ENCODE peak calls at places on chromosomes 12 and 14, in nine cellular contexts. I, M, G, B, F, L, U, W and Y are unnamed samples.

GRCh38 chr14:59829941-59830734 is 40.4 kb downstream of the RTN1 start:
- DNase-seq in W (no peak), B (peak; percentile 82), M (no peak), I (no peak), L (no peak), F (no peak), U (no peak), G (no peak), Y (no peak)

GRCh38 chr12:80892597-80893445 is 44.9 kb downstream of the LIN7A start:
- DNase-seq in U (no peak), W (no peak), B (peak; percentile 67), F (no peak), L (no peak), M (peak; percentile 19), I (no peak), G (no peak), Y (no peak)

GRCh38 chr12:28024231-28024995 is 51.9 kb upstream of the PTHLH start:
- DNase-seq in W (no peak), L (no peak), U (peak; percentile 91), I (no peak), G (no peak), F (no peak), B (peak; percentile 86), M (peak; percentile 13), Y (no peak)

GRCh38 chr14:90678420-90678819 is 137.8 kb downstream of the TTC7B start:
- DNase-seq in M (peak; percentile 67), L (no peak), G (no peak), F (no peak), B (no peak), I (no peak), W (no peak), U (peak; percentile 58), Y (no peak)

GRCh38 chr14:103444837-103445524 is 59.8 kb downstream of the MARK3 start:
- DNase-seq in M (peak; percentile 97), W (no peak), U (peak; percentile 28), I (no peak), B (peak; percentile 61), L (no peak), F (no peak), G (no peak), Y (no peak)

GRCh38 chr12:4214912-4215861 is 58.4 kb upstream of the CCND2 start:
- DNase-seq in L (peak; percentile 44), I (peak; percentile 72), G (peak; percentile 79), B (no peak), W (no peak), U (peak; percentile 64), F (no peak), M (peak; percentile 4), Y (peak; percentile 74)

GRCh38 chr14:93045965-93046695 is 69.6 kb downstream of the ITPK1 start:
- DNase-seq in B (peak; percentile 85), G (no peak), M (peak; percentile 91), I (no peak), L (no peak), U (no peak), W (no peak), F (no peak), Y (no peak)

GRCh38 chr12:104662203-104662602 is 205.5 kb downstream of the CHST11 start:
- DNase-seq in G (no peak), W (no peak), F (no peak), I (no peak), U (no peak), M (peak; percentile 63), L (no peak), B (no peak), Y (no peak)

GRCh38 chr14:105945891-105946290 is 419.5 kb downstream of the TMEM121 start:
- DNase-seq in I (peak; percentile 28), W (no peak), F (peak; percentile 89), M (no peak), G (no peak), L (no peak), U (no peak), B (no peak), Y (no peak)

GRCh38 chr12:55797068-55797467 is 20.5 kb downstream of the SARNP start:
- DNase-seq in U (peak; percentile 50), B (peak; percentile 55), G (no peak), L (no peak), I (no peak), F (no peak), W (peak; percentile 36), M (peak; percentile 80), Y (no peak)

GRCh38 chr12:74144396-74144795 is 393.2 kb upstream of the ATXN7L3B start:
- DNase-seq in F (no peak), L (no peak), B (no peak), M (no peak), W (no peak), U (no peak), G (no peak), I (no peak), Y (no peak)

GRCh38 chr12:117564885-117565284 is 203.5 kb upstream of the NOS1 start:
- DNase-seq in M (no peak), B (peak; percentile 19), U (no peak), L (no peak), W (no peak), G (no peak), F (no peak), I (no peak), Y (no peak)

GRCh38 chr12:128755565-128755964 is 68.2 kb downstream of the SLC15A4 start:
- DNase-seq in L (no peak), G (no peak), M (no peak), F (no peak), W (no peak), I (no peak), U (peak; percentile 26), B (no peak), Y (no peak)

GRCh38 chr14:73710737-73711136 is 3.4 kb downstream of the PNMA1 start:
- DNase-seq in M (no peak), F (no peak), B (no peak), I (no peak), G (no peak), W (no peak), U (no peak), L (no peak), Y (no peak)
- TF ChIP-seq CTCF in M (no peak), F (no peak), B (no peak), I (no peak), G (no peak), W (no peak), U (no peak), L (no peak), Y (no peak)

DNA sequence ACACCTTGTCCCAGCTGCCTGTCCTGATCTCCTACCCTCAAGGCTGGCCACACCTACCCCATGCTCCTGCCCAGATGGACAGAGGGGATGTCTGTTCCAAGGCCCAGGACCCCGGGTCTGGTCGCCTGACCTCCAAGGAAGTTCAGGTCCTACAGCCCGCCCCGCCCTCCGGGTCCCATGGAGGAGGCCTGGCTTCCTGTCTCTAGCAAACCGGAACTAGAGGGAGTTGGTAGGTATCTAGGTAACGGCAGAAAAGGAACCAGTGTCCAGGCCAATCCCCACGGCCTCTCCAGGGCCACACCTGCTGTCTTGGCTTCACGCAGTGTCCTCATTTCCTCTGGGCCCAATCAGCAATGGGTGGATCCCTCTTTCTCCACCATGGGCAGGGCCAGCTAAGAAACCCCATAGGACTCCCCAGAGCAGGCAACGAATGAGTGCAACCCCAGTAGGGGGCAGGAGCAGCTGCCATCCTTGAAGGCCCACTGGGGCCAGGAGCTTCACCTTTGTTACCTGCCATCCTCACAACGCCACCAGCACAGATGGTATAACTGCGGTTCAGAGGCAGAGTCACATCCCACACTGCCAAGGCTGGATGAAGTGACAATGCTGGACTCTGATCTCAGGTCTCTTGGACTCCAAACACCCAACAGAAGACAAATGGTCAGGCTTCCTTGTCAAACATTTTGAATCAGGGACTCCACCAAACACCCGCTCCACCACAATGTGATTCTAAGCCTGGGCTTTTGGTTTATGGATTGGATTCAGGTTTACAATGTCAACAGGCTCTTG is 25.1 kb upstream of the RPLP0 start:
- DNase-seq in I (peak; percentile 82), G (no peak), U (peak; percentile 47), B (no peak), M (no peak), F (no peak), L (peak; percentile 74), W (no peak), Y (no peak)
- TF ChIP-seq CTCF in I (no peak), G (no peak), U (peak; percentile 21), B (no peak), M (no peak), F (no peak), L (no peak), W (no peak), Y (no peak)

GRCh38 chr12:108526482-108527234 is 11.6 kb downstream of the FICD start:
- DNase-seq in I (no peak), W (no peak), F (no peak), B (peak; percentile 56), L (no peak), M (peak; percentile 10), U (no peak), G (no peak), Y (no peak)
- TF ChIP-seq CTCF in I (no peak), W (no peak), F (no peak), B (peak; percentile 32), L (no peak), M (peak; percentile 15), U (no peak), G (no peak), Y (no peak)

DNA sequence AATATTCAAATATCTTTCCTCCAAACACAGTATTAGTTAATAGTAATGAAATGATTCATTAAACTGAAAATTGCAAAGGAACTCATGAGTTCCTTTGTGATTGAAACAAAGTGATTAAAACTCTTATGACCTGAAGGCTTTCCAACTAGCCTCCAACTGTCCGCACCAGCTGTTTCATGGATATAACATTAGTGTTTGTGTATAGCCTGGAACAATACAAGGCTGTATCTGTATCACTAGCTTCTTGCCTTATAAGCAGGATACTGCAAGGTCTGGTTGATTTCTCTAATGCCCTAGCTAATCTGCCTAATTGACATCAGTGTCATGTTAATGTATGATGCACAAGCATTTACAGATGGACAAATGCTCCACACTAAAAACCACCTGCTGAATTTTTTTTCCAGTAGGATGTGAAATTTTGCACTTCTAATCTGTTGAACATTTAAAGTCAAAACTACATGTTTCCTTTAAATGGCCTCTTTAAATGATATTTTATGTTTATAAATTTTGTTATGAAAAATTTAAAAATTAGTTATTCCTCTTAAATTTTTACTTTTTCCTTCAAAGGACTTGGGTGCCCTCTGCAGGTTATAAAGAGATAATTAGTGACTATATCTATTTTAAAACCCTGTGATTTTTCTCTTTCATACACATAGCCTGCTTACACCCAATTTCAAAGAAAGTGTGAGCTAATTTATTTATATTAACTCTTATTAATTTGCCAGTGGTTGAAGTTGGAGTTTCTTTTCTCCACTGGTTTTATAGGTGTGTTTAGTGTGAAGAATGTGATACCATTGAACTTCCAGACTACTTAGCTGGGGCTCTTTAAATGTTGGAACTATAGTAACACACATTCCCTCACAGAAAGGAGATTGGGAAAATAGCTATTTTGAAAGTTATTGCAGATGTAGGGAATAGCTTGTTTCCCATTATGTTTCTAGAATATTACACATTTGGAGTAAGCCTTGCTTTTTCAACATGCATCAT is 25.4 kb downstream of the AP5M1 start:
- DNase-seq in M (peak; percentile 34), W (no peak), U (no peak), L (no peak), B (peak; percentile 43), F (no peak), G (no peak), I (no peak), Y (no peak)
- TF ChIP-seq CTCF in M (peak; percentile 43), W (no peak), U (peak; percentile 16), L (no peak), B (no peak), F (no peak), G (peak; percentile 21), I (no peak), Y (peak; percentile 22)

DNA sequence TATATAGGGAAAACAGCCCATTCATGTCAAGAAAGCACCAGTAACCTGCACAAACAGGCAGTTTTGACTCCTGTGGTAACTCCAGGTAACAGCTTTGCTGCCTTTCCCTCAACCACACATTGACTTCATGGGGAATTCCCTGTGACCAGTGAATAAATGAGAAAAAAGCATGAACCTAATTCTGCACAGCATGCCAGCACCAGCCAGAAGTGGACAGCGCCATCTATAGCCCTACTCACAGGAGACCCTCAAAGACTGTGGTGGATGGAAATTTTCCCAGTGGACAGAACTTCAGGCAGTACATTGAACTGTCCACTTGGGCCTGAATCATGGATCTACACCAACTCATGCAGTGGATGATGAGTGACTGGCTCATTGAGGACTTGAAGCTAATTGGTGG is 152.1 kb downstream of the SLC8A3 start:
- DNase-seq in B (no peak), L (no peak), W (no peak), I (no peak), G (no peak), M (no peak), F (no peak), U (peak; percentile 25), Y (no peak)
- TF ChIP-seq CTCF in B (no peak), L (no peak), W (no peak), I (no peak), G (no peak), M (no peak), F (no peak), U (no peak), Y (no peak)